ENCODE peak calls at places on chromosomes 12 and 14, in six cellular contexts. E, Y, D, I, W and O are unnamed samples.

GRCh38 chr12:9597365-9597764 is 10.4 kb downstream of the KLRB1 start:
- ATAC-seq in D (no peak), W (no peak), E (no peak), I (no peak), Y (no peak), O (no peak)

GRCh38 chr14:104442611-104443390 is 136.8 kb upstream of the C14orf180 start:
- ATAC-seq in W (no peak), D (peak; percentile 7), E (no peak), I (no peak), Y (no peak), O (no peak)

GRCh38 chr12:12384601-12385321 is 27.9 kb downstream of the BORCS5 start:
- ATAC-seq in E (no peak), I (no peak), D (no peak), Y (peak; percentile 27), W (no peak), O (no peak)

GRCh38 chr14:55404170-55404569 is 7.5 kb downstream of the ATG14 start:
- ATAC-seq in D (no peak), W (peak; percentile 55), I (peak; percentile 50), E (no peak), Y (no peak), O (no peak)

GRCh38 chr12:109387425-109388166 is 39.9 kb downstream of the MYO1H start:
- ATAC-seq in I (peak; percentile 19), W (no peak), Y (no peak), D (no peak), E (no peak), O (no peak)

GRCh38 chr12:9928607-9929006 is 3.6 kb downstream of the CLEC2A start:
- ATAC-seq in W (no peak), E (no peak), Y (no peak), I (no peak), D (no peak), O (no peak)

GRCh38 chr14:60508707-60509437 is at the start of gene SIX6:
- ATAC-seq in E (no peak), D (peak; percentile 44), Y (no peak), W (peak; percentile 81), I (no peak), O (peak; percentile 16)

GRCh38 chr12:103249614-103250013 is 246.2 kb downstream of the C12orf42 start:
- ATAC-seq in I (no peak), D (no peak), Y (no peak), W (no peak), E (no peak), O (no peak)

GRCh38 chr12:53738834-53739284 is 11.6 kb upstream of the CALCOCO1 start:
- ATAC-seq in E (no peak), W (no peak), D (no peak), Y (peak; percentile 69), I (no peak), O (no peak)

GRCh38 chr12:457676-458075 is 2.1 kb upstream of the B4GALNT3 start:
- ATAC-seq in W (no peak), I (no peak), Y (no peak), D (no peak), E (no peak), O (no peak)

GRCh38 chr12:131673519-131674265 is 37.2 kb upstream of the SFSWAP start:
- ATAC-seq in I (no peak), D (peak; percentile 87), Y (no peak), E (no peak), W (no peak), O (no peak)

GRCh38 chr14:27845902-27846301 is 920.7 kb upstream of the FOXG1 start:
- ATAC-seq in D (no peak), W (no peak), Y (no peak), I (no peak), E (no peak), O (no peak)

GRCh38 chr14:60653709-60654161 is 4.5 kb upstream of the SIX1 start:
- ATAC-seq in W (no peak), Y (no peak), I (no peak), D (no peak), E (no peak), O (no peak)

DNA sequence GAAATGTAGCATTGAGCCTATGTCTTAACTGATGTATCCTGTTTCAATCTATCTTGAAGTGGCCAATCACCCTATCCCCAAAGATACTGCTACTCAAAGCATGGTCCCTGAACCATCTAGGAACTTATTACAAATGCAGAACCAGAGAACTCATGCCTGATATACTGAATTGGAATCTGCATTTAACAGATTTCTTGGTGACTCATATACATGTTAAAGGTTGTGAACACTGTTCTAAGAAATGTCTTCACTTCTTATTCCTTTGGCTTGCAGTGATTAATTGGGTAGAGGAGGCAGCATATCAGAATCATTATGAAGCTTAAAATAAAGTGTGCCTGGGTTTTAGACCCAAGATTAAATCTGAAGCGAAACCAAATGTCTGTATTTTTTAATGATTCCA is 795.6 kb downstream of the DIO2 start:
- ATAC-seq in Y (no peak), I (no peak), D (no peak), E (no peak), W (no peak), O (no peak)
- H3K9me3 ChIP-seq in Y (no peaks in the 10 kb centered on the region), I (no peaks in the 10 kb centered on the region), D (no peaks in the 10 kb centered on the region), E (no peaks in the 10 kb centered on the region), W (no peaks in the 10 kb centered on the region), O (no peaks in the 10 kb centered on the region)

GRCh38 chr12:20004951-20005350 is 363.4 kb upstream of the PDE3A start:
- ATAC-seq in D (no peak), E (no peak), Y (no peak), W (no peak), I (no peak), O (no peak)
- H3K9me3 ChIP-seq in D (no peaks in the 10 kb centered on the region), E (no peaks in the 10 kb centered on the region), Y (no peaks in the 10 kb centered on the region), W (no peaks in the 10 kb centered on the region), I (no peaks in the 10 kb centered on the region), O (no peaks in the 10 kb centered on the region)

DNA sequence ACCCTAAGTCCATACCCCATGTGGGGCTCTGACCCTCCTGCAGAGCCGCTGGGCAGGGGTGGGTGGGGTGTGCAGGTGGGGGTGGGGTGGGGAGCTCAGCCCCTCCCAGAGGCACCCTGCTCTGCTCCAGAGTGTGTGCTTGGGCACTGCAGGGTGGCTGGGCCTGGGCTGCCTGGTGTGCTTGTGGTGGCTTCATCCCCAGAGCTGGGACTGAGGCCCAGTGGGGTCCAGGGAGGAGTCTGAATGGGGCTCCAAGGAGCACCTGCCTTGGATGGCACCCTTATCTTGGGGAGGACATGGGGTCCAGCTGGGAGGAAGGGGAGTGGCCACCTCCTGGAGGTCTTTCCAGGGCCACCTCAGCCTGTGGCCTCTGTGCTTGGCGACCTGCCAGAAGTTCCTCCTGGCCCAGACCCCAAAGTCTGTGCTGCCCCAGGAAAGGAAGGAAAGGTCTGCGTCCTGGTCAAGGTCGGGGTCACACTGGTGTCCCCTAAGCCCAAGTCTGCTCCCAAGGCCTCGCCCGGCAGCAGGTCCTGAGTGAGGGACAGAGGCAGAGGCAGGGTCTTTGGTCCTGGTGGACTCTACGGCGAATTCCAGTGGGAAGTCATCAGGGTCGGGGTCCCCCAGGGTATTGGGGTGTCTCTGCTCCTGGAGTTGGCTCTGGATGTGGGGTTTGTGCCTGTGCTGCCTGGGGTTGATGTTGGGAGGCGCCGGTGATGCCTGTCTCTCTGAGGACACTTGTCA is 373.4 kb downstream of the TMEM121 start:
- ATAC-seq in Y (no peak), D (no peak), I (no peak), E (no peak), W (no peak), O (no peak)
- H3K9me3 ChIP-seq in Y (no peaks in the 10 kb centered on the region), D (peaks cover 2% of the 10 kb centered on the region), I (no peaks in the 10 kb centered on the region), E (no peaks in the 10 kb centered on the region), W (no peaks in the 10 kb centered on the region), O (no peaks in the 10 kb centered on the region)

GRCh38 chr14:99156814-99157213 is 115.2 kb downstream of the BCL11B start:
- ATAC-seq in Y (no peak), D (no peak), W (no peak), I (no peak), E (no peak), O (no peak)
- H3K9me3 ChIP-seq in Y (no peaks in the 10 kb centered on the region), D (no peaks in the 10 kb centered on the region), W (no peaks in the 10 kb centered on the region), I (no peaks in the 10 kb centered on the region), E (no peaks in the 10 kb centered on the region), O (peaks cover 10% of the 10 kb centered on the region)

DNA sequence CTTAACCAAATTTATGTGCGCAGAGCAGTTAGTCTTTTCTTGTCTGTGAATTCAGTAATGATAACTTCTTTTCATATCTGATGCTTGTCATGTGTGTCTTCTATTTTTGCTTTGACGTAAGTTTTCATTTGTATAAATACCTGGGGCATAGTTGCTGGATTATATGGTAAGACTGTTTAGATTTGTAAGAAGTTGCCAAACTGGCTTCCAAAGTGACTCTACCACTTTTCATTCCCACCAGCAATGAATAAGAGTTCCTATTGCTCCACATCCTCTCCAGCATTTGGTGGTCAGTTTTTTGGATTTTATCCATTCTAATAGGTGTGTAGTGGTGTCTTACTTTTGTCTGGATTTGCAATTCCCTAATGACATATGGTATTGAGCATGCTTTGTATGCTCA is 8.9 kb downstream of the ZNF268 start:
- ATAC-seq in E (no peak), Y (no peak), D (no peak), I (no peak), W (no peak), O (no peak)
- H3K9me3 ChIP-seq in E (peaks cover 100% of the 10 kb centered on the region), Y (peaks cover 59% of the 10 kb centered on the region), D (peaks cover 22% of the 10 kb centered on the region), I (peaks cover 80% of the 10 kb centered on the region), W (peaks cover 93% of the 10 kb centered on the region), O (peaks cover 100% of the 10 kb centered on the region)

GRCh38 chr12:14275886-14276285 is 89.6 kb upstream of the ATF7IP start:
- ATAC-seq in Y (peak; percentile 54), E (no peak), I (no peak), D (no peak), W (no peak), O (no peak)
- H3K9me3 ChIP-seq in Y (no peaks in the 10 kb centered on the region), E (peaks cover 4% of the 10 kb centered on the region), I (no peaks in the 10 kb centered on the region), D (no peaks in the 10 kb centered on the region), W (no peaks in the 10 kb centered on the region), O (peaks cover 7% of the 10 kb centered on the region)